ENCODE peak calls at places on chromosomes 11 and 22, in six cellular contexts. Q is activated naive CD4-positive, alpha-beta T cell treated with anti-CD3 and anti-CD28 coated beads, Interleukin-2, amount 50 U/mL, for 72 hours; D is T-cell; L is right cardiac atrium; N is WTC11; K is aorta. I is an unnamed sample.

GRCh38 chr11:43497144-43497543 is 138.4 kb downstream of the TTC17 start:
- ATAC-seq in Q (no peak), D (no peak), L (no peak), N (peak), K (no peak), I (no peak)

GRCh38 chr11:66157182-66157864 is 87.3 kb downstream of the PACS1 start:
- ATAC-seq in Q (peak), D (peak), L (no peak), N (no peak), K (no peak), I (peak)

GRCh38 chr11:59767212-59767611 is 12.0 kb downstream of the STX3 start:
- ATAC-seq in Q (peak), D (peak), L (no peak), N (no peak), K (no peak), I (peak)

GRCh38 chr11:3674189-3674588 is 3.0 kb upstream of the CHRNA10 start:
- ATAC-seq in Q (peak), D (no peak), L (no peak), N (no peak), K (no peak), I (peak)

GRCh38 chr22:24270556-24271405 is at the start of gene SPECC1L:
- ATAC-seq in Q (peak), D (peak), L (peak), N (peak), K (peak), I (peak)

GRCh38 chr11:57320719-57321387 is 3.9 kb downstream of the TNKS1BP1 start:
- ATAC-seq in Q (no peak), D (no peak), L (no peak), N (no peak), K (no peak), I (no peak)

GRCh38 chr22:42944409-42944808 is 70.5 kb downstream of the PACSIN2 start:
- ATAC-seq in Q (no peak), D (no peak), L (peak), N (no peak), K (no peak), I (no peak)

GRCh38 chr11:43492701-43493100 is 134.0 kb downstream of the TTC17 start:
- ATAC-seq in Q (peak), D (no peak), L (no peak), N (no peak), K (no peak), I (no peak)

GRCh38 chr11:3936517-3936916 is 81.1 kb downstream of the STIM1 start:
- ATAC-seq in Q (no peak), D (no peak), L (no peak), N (no peak), K (no peak), I (no peak)

GRCh38 chr22:42656578-42656977 is 7.4 kb upstream of the CYB5R3 start:
- ATAC-seq in Q (no peak), D (no peak), L (no peak), N (no peak), K (no peak), I (no peak)

GRCh38 chr11:10414181-10414580 is 40.9 kb upstream of the AMPD3 start:
- ATAC-seq in Q (no peak), D (no peak), L (no peak), N (no peak), K (no peak), I (no peak)

GRCh38 chr11:62266558-62266957 is 3.4 kb upstream of the SCGB2A2 start:
- ATAC-seq in Q (peak), D (no peak), L (no peak), N (no peak), K (no peak), I (peak)

GRCh38 chr11:24093410-24093809 is 403.4 kb upstream of the LUZP2 start:
- ATAC-seq in Q (no peak), D (no peak), L (no peak), N (no peak), K (no peak), I (no peak)

GRCh38 chr22:29205598-29206371 is at the start of gene EMID1:
- ATAC-seq in Q (no peak), D (peak), L (peak), N (peak), K (no peak), I (no peak)

GRCh38 chr11:35013514-35014191 is 97.2 kb downstream of the PDHX start:
- ATAC-seq in Q (peak), D (peak), L (no peak), N (no peak), K (no peak), I (peak)

GRCh38 chr11:2249191-2249916 is 21.0 kb downstream of the ASCL2 start:
- ATAC-seq in Q (no peak), D (no peak), L (no peak), N (no peak), K (no peak), I (no peak)

GRCh38 chr11:71252782-71253730 is 679 bp upstream of the SHANK2 start:
- ATAC-seq in Q (no peak), D (no peak), L (no peak), N (peak), K (peak), I (no peak)

GRCh38 chr22:32378703-32379272 is 21.1 kb downstream of the RFPL3 start:
- ATAC-seq in Q (peak), D (no peak), L (no peak), N (peak), K (peak), I (peak)

GRCh38 chr11:20111871-20112270 is 48.4 kb downstream of the DBX1 start:
- ATAC-seq in Q (no peak), D (no peak), L (no peak), N (no peak), K (no peak), I (no peak)

GRCh38 chr22:28783786-28784671 is 11.5 kb downstream of the CCDC117 start:
- ATAC-seq in Q (no peak), D (no peak), L (no peak), N (no peak), K (no peak), I (no peak)